ENCODE peak calls at places on chromosomes 1 and 21, in six cellular contexts. O is amygdala; E is GM23248; X is CD8-positive, alpha-beta T cell; V is epithelial cell of proximal tubule; G is stimulated activated CD4-positive, alpha-beta T cell treated with anti-CD3 and anti-CD28 coated beads, Interleukin-4, amount 100 ng/mL, for 48 hours. Y is an unnamed sample.

GRCh38 chr1:204190212-204191211 is 5.8 kb downstream of the KISS1 start:
- DNase-seq in X (no peak), E (peak), G (no peak), V (no peak), O (no peak), Y (peak)

GRCh38 chr1:239657291-239657690 is 270.9 kb downstream of the CHRM3 start:
- DNase-seq in O (no peak), E (no peak), G (no peak), V (no peak), X (no peak), Y (no peak)

GRCh38 chr1:27564710-27565649 is 39.0 kb downstream of the AHDC1 start:
- DNase-seq in O (no peak), V (no peak), X (no peak), E (no peak), G (no peak), Y (no peak)

GRCh38 chr1:238811211-238811610 is 575.2 kb upstream of the CHRM3 start:
- DNase-seq in V (no peak), G (no peak), E (no peak), O (no peak), X (no peak), Y (no peak)

GRCh38 chr1:1085171-1085841 is 11.2 kb upstream of the RNF223 start:
- DNase-seq in X (no peak), V (no peak), O (no peak), G (no peak), E (no peak), Y (no peak)

GRCh38 chr1:99727575-99728190 is 38.8 kb downstream of the FRRS1 start:
- DNase-seq in O (no peak), V (peak), G (no peak), X (no peak), E (peak), Y (peak)

GRCh38 chr1:33272930-33273329 is 16.6 kb downstream of the ZNF362 start:
- DNase-seq in V (no peak), G (no peak), E (no peak), O (no peak), X (no peak), Y (no peak)

GRCh38 chr1:44060830-44061267 is 29.6 kb upstream of the SLC6A9 start:
- DNase-seq in V (no peak), X (no peak), E (no peak), O (no peak), G (no peak), Y (no peak)

GRCh38 chr1:46489638-46490602 is at the start of gene DMBX1:
- DNase-seq in G (peak), E (peak), V (no peak), O (no peak), X (no peak), Y (no peak)

GRCh38 chr21:42222386-42222785 is 3.4 kb downstream of the ABCG1 start:
- DNase-seq in O (no peak), V (no peak), G (no peak), X (no peak), E (no peak), Y (no peak)

GRCh38 chr1:234431255-234431654 is 47.7 kb downstream of the TARBP1 start:
- DNase-seq in X (no peak), G (no peak), O (no peak), V (no peak), E (no peak), Y (no peak)

GRCh38 chr1:3625151-3625907 is 514 bp downstream of the TPRG1L start:
- DNase-seq in O (no peak), G (no peak), E (peak), X (peak), V (no peak), Y (peak)

GRCh38 chr1:195663549-195664280 is 944.5 kb downstream of the KCNT2 start:
- DNase-seq in O (no peak), X (no peak), E (peak), G (no peak), V (peak), Y (no peak)

GRCh38 chr1:29837306-29837646 is 601.0 kb downstream of the PTPRU start:
- DNase-seq in E (no peak), V (no peak), O (no peak), G (no peak), X (no peak), Y (no peak)

Y was measured in lung microvascular endothelial cell.